ENCODE peak calls at places on chromosomes 3 and 15, in seven cellular contexts. F, Z, L, M, W, O and R are unnamed samples. For H3K4me1, the result is how much of the 10 kb centered on the place peaks cover.

GRCh38 chr15:66842710-66843441 is 140.8 kb downstream of the SMAD6 start:
- DNase-seq in F (no peak), Z (no peak), L (peak), M (peak), W (peak), O (no peak), R (peak)

GRCh38 chr3:194407423-194407822 is 8.4 kb upstream of the GP5 start:
- DNase-seq in F (no peak), Z (no peak), L (peak), M (no peak), W (peak), O (no peak), R (no peak)

GRCh38 chr3:181623924-181624694 is 87.6 kb upstream of the SOX2 start:
- DNase-seq in F (no peak), Z (no peak), L (no peak), M (no peak), W (no peak), O (no peak), R (no peak)

GRCh38 chr3:194715022-194715800 is 29.5 kb downstream of the FAM43A start:
- DNase-seq in F (no peak), Z (no peak), L (no peak), M (peak), W (peak), O (no peak), R (peak)

GRCh38 chr15:70100495-70101331 is 3.0 kb upstream of the TLE3 start:
- DNase-seq in F (peak), Z (peak), L (peak), M (peak), W (peak), O (no peak), R (peak)

GRCh38 chr15:31570591-31570990 is 244.0 kb downstream of the KLF13 start:
- DNase-seq in F (no peak), Z (no peak), L (no peak), M (no peak), W (no peak), O (no peak), R (no peak)

GRCh38 chr3:196270499-196270898 is 17.0 kb downstream of the PCYT1A start:
- DNase-seq in F (no peak), Z (no peak), L (no peak), M (no peak), W (no peak), O (no peak), R (peak)

GRCh38 chr15:79010278-79010677 is 65.4 kb upstream of the CTSH start:
- DNase-seq in F (no peak), Z (no peak), L (no peak), M (no peak), W (no peak), O (no peak), R (no peak)

GRCh38 chr3:130250982-130251381 is 94.5 kb upstream of the COL6A5 start:
- DNase-seq in F (no peak), Z (no peak), L (no peak), M (no peak), W (no peak), O (no peak), R (no peak)

GRCh38 chr3:134059680-134060560 is 30.2 kb upstream of the SLCO2A1 start:
- DNase-seq in F (no peak), Z (no peak), L (peak), M (peak), W (no peak), O (peak), R (no peak)

GRCh38 chr3:55362206-55362960 is 124.7 kb downstream of the WNT5A start:
- DNase-seq in F (no peak), Z (no peak), L (peak), M (peak), W (peak), O (no peak), R (peak)

GRCh38 chr3:190424478-190425439 is 24.9 kb downstream of the TMEM207 start:
- DNase-seq in F (peak), Z (peak), L (peak), M (peak), W (peak), O (peak), R (peak)

GRCh38 chr15:80526556-80527340 is 122.6 kb downstream of the ARNT2 start:
- DNase-seq in F (no peak), Z (no peak), L (peak), M (no peak), W (peak), O (no peak), R (no peak)

GRCh38 chr3:64099316-64099715 is 76.0 kb upstream of the PSMD6 start:
- DNase-seq in F (no peak), Z (no peak), L (no peak), M (no peak), W (no peak), O (no peak), R (no peak)

GRCh38 chr3:154885016-154885415 is 195.1 kb upstream of the MME start:
- DNase-seq in F (no peak), Z (no peak), L (peak), M (no peak), W (peak), O (no peak), R (no peak)

GRCh38 chr15:52567886-52568568 is 803 bp downstream of the ARPP19 start:
- DNase-seq in F (no peak), Z (no peak), L (peak), M (no peak), W (peak), O (no peak), R (peak)

GRCh38 chr3:57557088-57557537 is 1.0 kb downstream of the PDE12 start:
- DNase-seq in F (peak), Z (peak), L (peak), M (peak), W (peak), O (no peak), R (no peak)

GRCh38 chr3:56788506-56788905 is 13.2 kb downstream of the ARHGEF3 start:
- DNase-seq in F (no peak), Z (no peak), L (no peak), M (no peak), W (no peak), O (no peak), R (no peak)

GRCh38 chr3:147614210-147614609 is 205.0 kb downstream of the ZIC1 start:
- DNase-seq in F (no peak), Z (no peak), L (no peak), M (no peak), W (no peak), O (no peak), R (no peak)

GRCh38 chr3:182370949-182371348 is 422.4 kb upstream of the ATP11B start:
- DNase-seq in F (no peak), Z (no peak), L (no peak), M (no peak), W (peak), O (no peak), R (no peak)

GRCh38 chr3:135811597-135811996 is 153.9 kb upstream of the PPP2R3A start:
- DNase-seq in F (no peak), Z (no peak), L (no peak), M (no peak), W (no peak), O (no peak), R (no peak)

GRCh38 chr3:178246004-178246403 is 290.2 kb upstream of the KCNMB2 start:
- DNase-seq in F (no peak), Z (no peak), L (no peak), M (no peak), W (no peak), O (no peak), R (no peak)

GRCh38 chr3:178244653-178245384 is 291.4 kb upstream of the KCNMB2 start:
- DNase-seq in F (no peak), Z (no peak), L (no peak), M (no peak), W (no peak), O (no peak), R (no peak)

GRCh38 chr3:178245385-178245778 is 290.9 kb upstream of the KCNMB2 start:
- DNase-seq in F (no peak), Z (no peak), L (peak), M (no peak), W (peak), O (no peak), R (no peak)
- H3K4me1 ChIP-seq in F (under half), Z (under half), L (under half), M (under half), W (under half), O (under half), R (under half)

GRCh38 chr15:63156708-63157065 is 590 bp downstream of the RPS27L start:
- DNase-seq in F (peak), Z (no peak), L (peak), M (peak), W (peak), O (no peak), R (peak)

GRCh38 chr15:63146684-63147083 is 10.6 kb downstream of the RPS27L start:
- DNase-seq in F (no peak), Z (no peak), L (peak), M (peak), W (peak), O (no peak), R (no peak)

GRCh38 chr15:63156086-63156707 is 1.1 kb downstream of the RPS27L start:
- DNase-seq in F (no peak), Z (no peak), L (no peak), M (no peak), W (peak), O (no peak), R (peak)

GRCh38 chr15:63155486-63155885 is 1.8 kb downstream of the RPS27L start:
- DNase-seq in F (no peak), Z (no peak), L (no peak), M (no peak), W (no peak), O (no peak), R (no peak)

DNA sequence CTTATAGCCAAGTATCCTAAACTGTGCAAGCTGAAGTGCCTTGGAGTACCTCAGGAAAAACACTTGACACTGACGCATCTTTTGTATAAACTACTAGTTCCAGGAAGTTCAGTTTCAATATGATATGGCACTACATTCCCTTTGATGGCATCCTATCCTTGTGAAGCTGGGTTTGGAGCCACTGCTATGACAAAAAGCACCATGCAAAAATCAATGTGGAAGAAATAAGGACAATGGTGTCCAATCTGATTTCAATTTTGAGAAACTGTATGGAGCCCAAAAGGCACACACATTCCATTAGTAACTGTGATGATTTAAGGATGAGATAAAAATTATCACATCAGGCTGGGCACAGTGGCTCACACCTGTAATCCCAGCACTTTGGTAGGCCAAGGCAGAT is 5.6 kb downstream of the RPS27L start:
- DNase-seq in F (no peak), Z (no peak), L (no peak), M (no peak), W (no peak), O (no peak), R (no peak)
- H3K23ac ChIP-seq in F (no peak), Z (no peak), L (peak), M (no peak), W (no peak), O (no peak), R (no peak)

DNA sequence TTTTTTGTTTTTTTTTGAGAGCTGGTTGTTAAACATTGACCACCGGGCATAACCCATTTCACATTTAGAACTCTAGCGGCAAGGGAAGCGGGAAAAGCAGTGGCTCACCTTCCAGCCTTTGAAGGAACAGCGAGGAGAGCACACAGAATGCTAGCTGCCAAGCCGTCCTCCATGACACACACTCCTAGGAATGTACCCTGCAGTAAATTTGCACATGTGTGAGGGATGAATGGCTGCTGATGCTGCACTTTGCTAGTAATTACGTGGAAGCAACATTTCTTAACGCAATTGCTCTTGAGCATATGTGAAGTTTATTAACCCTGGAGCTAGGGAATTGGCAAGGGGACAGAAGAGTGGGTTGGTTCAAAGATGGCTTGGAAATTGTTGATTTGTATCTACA is 123.7 kb downstream of the CHSY1 start:
- DNase-seq in F (no peak), Z (no peak), L (peak), M (peak), W (peak), O (no peak), R (peak)
- H3K4me1 ChIP-seq in F (under half), Z (under half), L (under half), M (under half), W (under half), O (under half), R (under half)

GRCh38 chr3:187198490-187198889 is 1.2 kb downstream of the RTP1 start:
- DNase-seq in F (no peak), Z (no peak), L (no peak), M (no peak), W (no peak), O (no peak), R (no peak)
- H3K23ac ChIP-seq in F (no peak), Z (no peak), L (no peak), M (no peak), W (no peak), O (no peak), R (no peak)

DNA sequence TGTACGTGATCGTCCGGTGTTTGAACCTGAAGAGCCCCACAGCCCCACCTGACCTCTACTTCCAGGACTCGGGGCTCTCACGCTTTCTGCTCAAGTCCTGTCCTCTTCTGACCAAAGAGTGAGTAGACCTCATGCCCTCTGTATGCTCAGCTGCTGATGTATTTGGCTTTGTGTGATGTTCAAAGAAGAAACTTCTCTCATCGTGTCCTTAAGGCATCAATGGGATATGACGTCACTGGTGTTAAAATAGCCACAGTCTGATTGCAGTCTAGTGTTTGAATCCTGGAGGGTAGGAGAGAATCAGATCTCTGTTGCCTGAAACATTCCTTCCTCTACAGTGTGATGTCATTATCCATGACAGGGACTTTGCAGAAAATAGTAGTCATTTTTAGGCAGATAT is 28.1 kb downstream of the ABHD2 start:
- DNase-seq in F (no peak), Z (no peak), L (peak), M (no peak), W (no peak), O (no peak), R (no peak)
- H3K4me1 ChIP-seq in F (under half), Z (under half), L (under half), M (under half), W (under half), O (under half), R (under half)

GRCh38 chr3:94069242-94069813 is 6.5 kb downstream of the NSUN3 start:
- DNase-seq in F (no peak), Z (no peak), L (peak), M (no peak), W (peak), O (no peak), R (peak)

GRCh38 chr3:94070341-94070911 is 7.6 kb downstream of the NSUN3 start:
- DNase-seq in F (no peak), Z (no peak), L (no peak), M (no peak), W (no peak), O (no peak), R (no peak)

GRCh38 chr3:94076055-94076454 is 13.2 kb downstream of the NSUN3 start:
- DNase-seq in F (no peak), Z (no peak), L (peak), M (no peak), W (no peak), O (no peak), R (no peak)

GRCh38 chr3:94066829-94067470 is 4.1 kb downstream of the NSUN3 start:
- DNase-seq in F (no peak), Z (no peak), L (no peak), M (peak), W (no peak), O (no peak), R (no peak)

DNA sequence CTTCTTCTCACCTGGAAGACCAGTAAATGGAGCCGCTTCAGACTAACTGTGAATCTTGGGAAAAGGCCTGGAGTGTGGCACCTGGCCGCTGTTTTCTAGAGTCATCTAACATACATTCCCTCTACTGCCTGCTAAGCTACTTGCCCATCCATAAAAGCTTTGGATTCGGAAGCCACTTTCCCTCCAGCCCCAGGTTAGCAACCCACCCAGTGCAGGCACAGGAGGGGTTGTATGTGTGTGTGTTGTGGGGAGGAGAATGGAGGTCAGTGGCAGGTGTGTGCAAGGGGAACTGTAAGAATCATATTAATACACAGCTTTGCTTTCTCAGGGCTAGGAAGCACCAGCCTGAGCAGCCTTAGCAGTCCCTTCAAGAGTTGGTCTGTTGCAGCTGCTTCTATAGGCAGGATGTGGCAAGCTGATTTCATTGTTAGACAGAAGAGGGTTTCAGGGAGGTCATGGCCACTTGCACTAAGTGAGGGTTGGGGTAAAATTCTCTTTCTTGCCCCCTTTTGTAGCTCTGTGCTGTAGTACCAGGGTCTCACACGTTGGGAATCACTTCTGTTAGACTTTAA is 8.9 kb downstream of the NSUN3 start:
- DNase-seq in F (no peak), Z (no peak), L (no peak), M (no peak), W (no peak), O (no peak), R (no peak)
- H3K23ac ChIP-seq in F (no peak), Z (no peak), L (no peak), M (no peak), W (no peak), O (no peak), R (no peak)

GRCh38 chr3:160126761-160127160 is 98.5 kb upstream of the C3orf80 start:
- DNase-seq in F (no peak), Z (no peak), L (no peak), M (no peak), W (no peak), O (no peak), R (no peak)
- H3K4me1 ChIP-seq in F (under half), Z (under half), L (under half), M (under half), W (under half), O (under half), R (under half)